ENCODE peak calls at places on chromosome 5, in six cellular contexts. O is activated naive CD8-positive, alpha-beta T cell treated with anti-CD3 and anti-CD28 coated beads, Interleukin-2, amount 10 ng/mL, durations not matched to agents 7 days and 5 days; A is activated CD4-positive, CD25-positive, alpha-beta regulatory T cell treated with anti-CD3 and anti-CD28 coated beads, Interleukin-2, amount 50 U/mL, for 24 hours; W is T-cell; F is foreskin keratinocyte; J is central memory CD8-positive, alpha-beta T cell. N is an unnamed sample.

GRCh38 chr5:68543212-68543611 is 327.7 kb downstream of the PIK3R1 start:
- ATAC-seq in O (no peak), A (no peak), W (no peak), F (no peak), J (no peak), N (no peak)

GRCh38 chr5:180436936-180437335 is 57.2 kb upstream of the CNOT6 start:
- ATAC-seq in O (no peak), A (no peak), W (no peak), F (no peak), J (no peak), N (no peak)

GRCh38 chr5:9456435-9457042 is 89.3 kb downstream of the SEMA5A start:
- ATAC-seq in O (no peak), A (no peak), W (no peak), F (no peak), J (no peak), N (no peak)

GRCh38 chr5:143554918-143555477 is 151.5 kb upstream of the NR3C1 start:
- ATAC-seq in O (no peak), A (no peak), W (no peak), F (peak), J (no peak), N (no peak)

GRCh38 chr5:109439593-109439992 is 29.8 kb upstream of the PJA2 start:
- ATAC-seq in O (no peak), A (no peak), W (no peak), F (no peak), J (no peak), N (no peak)

GRCh38 chr5:142871880-142872200 is 101.7 kb downstream of the ARHGAP26 start:
- ATAC-seq in O (no peak), A (no peak), W (no peak), F (no peak), J (no peak), N (peak)

GRCh38 chr5:154740483-154740882 is 14.7 kb upstream of the LARP1 start:
- ATAC-seq in O (no peak), A (no peak), W (no peak), F (no peak), J (no peak), N (peak)

GRCh38 chr5:151063136-151063544 is 17.7 kb downstream of the TNIP1 start:
- ATAC-seq in O (no peak), A (peak), W (no peak), F (peak), J (no peak), N (peak)

GRCh38 chr5:60687927-60688720 is 11.8 kb downstream of the DEPDC1B start:
- ATAC-seq in O (peak), A (peak), W (peak), F (peak), J (peak), N (peak)

GRCh38 chr5:133685402-133686018 is 73.2 kb upstream of the FSTL4 start:
- ATAC-seq in O (no peak), A (no peak), W (no peak), F (no peak), J (no peak), N (peak)

GRCh38 chr5:93578813-93579560 is 2.0 kb downstream of the NR2F1-AS1 start:
- ATAC-seq in O (no peak), A (no peak), W (no peak), F (no peak), J (no peak), N (no peak)

GRCh38 chr5:38681024-38681805 is 124.8 kb upstream of the LIFR start:
- ATAC-seq in O (no peak), A (no peak), W (no peak), F (no peak), J (no peak), N (no peak)

GRCh38 chr5:62643556-62644451 is 65.2 kb downstream of the LRRC70 start:
- ATAC-seq in O (no peak), A (no peak), W (no peak), F (no peak), J (no peak), N (no peak)

GRCh38 chr5:35668320-35668719 is 50.7 kb downstream of the SPEF2 start:
- ATAC-seq in O (no peak), A (no peak), W (no peak), F (no peak), J (no peak), N (no peak)

GRCh38 chr5:130109152-130109551 is 204.9 kb downstream of the CHSY3 start:
- ATAC-seq in O (no peak), A (no peak), W (no peak), F (peak), J (no peak), N (peak)

GRCh38 chr5:166083183-166083959 is 2208.1 kb upstream of the WWC1 start:
- ATAC-seq in O (no peak), A (no peak), W (no peak), F (no peak), J (no peak), N (no peak)

GRCh38 chr5:107466233-107466769 is 204.4 kb downstream of the EFNA5 start:
- ATAC-seq in O (no peak), A (no peak), W (no peak), F (peak), J (no peak), N (peak)

GRCh38 chr5:95628933-95629332 is 9.0 kb downstream of the GPR150 start:
- ATAC-seq in O (no peak), A (no peak), W (no peak), F (no peak), J (no peak), N (no peak)

GRCh38 chr5:122053181-122054109 is 24.6 kb downstream of the LOX start:
- ATAC-seq in O (no peak), A (no peak), W (no peak), F (no peak), J (no peak), N (no peak)

GRCh38 chr5:149799119-149799623 is 69.1 kb downstream of the PPARGC1B start:
- ATAC-seq in O (no peak), A (no peak), W (no peak), F (peak), J (no peak), N (peak)

GRCh38 chr5:5360878-5361520 is 61.5 kb upstream of the ICE1 start:
- ATAC-seq in O (no peak), A (no peak), W (no peak), F (no peak), J (no peak), N (no peak)

GRCh38 chr5:179895861-179896260 is 11.8 kb downstream of the TBC1D9B start:
- ATAC-seq in O (no peak), A (no peak), W (no peak), F (no peak), J (no peak), N (no peak)

GRCh38 chr5:113487411-113487778 is 858 bp downstream of the MCC start:
- ATAC-seq in O (no peak), A (no peak), W (peak), F (peak), J (no peak), N (peak)

GRCh38 chr5:67409342-67409741 is 212.7 kb upstream of the CD180 start:
- ATAC-seq in O (no peak), A (no peak), W (no peak), F (no peak), J (no peak), N (no peak)

GRCh38 chr5:110386782-110387181 is 339.7 kb downstream of the TMEM232 start:
- ATAC-seq in O (no peak), A (no peak), W (no peak), F (peak), J (no peak), N (peak)